ENCODE peak calls at places on chromosomes 11 and 22, in nine cellular contexts. One of them, this sample, is unnamed.

GRCh38 chr11:7088921-7089320 is at the start of gene RBMXL2:
- DNase-seq in chondrocyte: peak
- DNase-seq in AG20443: no peak
- DNase-seq in effector memory CD8-positive, alpha-beta T cell: no peak
- DNase-seq in cardiac fibroblast: no peak
- DNase-seq in amniotic stem cell: no peak
- DNase-seq in mesenchymal stem cell: no peak
- DNase-seq in activated naive CD4-positive, alpha-beta T cell treated with anti-CD3 and anti-CD28 coated beads, Interleukin-2, amount 50 U/mL, for 16 hours: no peak
- DNase-seq in lower leg skin: no peak
- DNase-seq in this sample: no peak

GRCh38 chr22:44229809-44230208 is 49.1 kb downstream of the PARVG start:
- DNase-seq in chondrocyte: no peak
- DNase-seq in AG20443: no peak
- DNase-seq in effector memory CD8-positive, alpha-beta T cell: no peak
- DNase-seq in cardiac fibroblast: no peak
- DNase-seq in amniotic stem cell: no peak
- DNase-seq in mesenchymal stem cell: no peak
- DNase-seq in activated naive CD4-positive, alpha-beta T cell treated with anti-CD3 and anti-CD28 coated beads, Interleukin-2, amount 50 U/mL, for 16 hours: no peak
- DNase-seq in lower leg skin: no peak
- DNase-seq in this sample: no peak

GRCh38 chr11:75576445-75577049 is 14.5 kb downstream of the SERPINH1 start:
- DNase-seq in chondrocyte: no peak
- DNase-seq in AG20443: peak
- DNase-seq in effector memory CD8-positive, alpha-beta T cell: no peak
- DNase-seq in cardiac fibroblast: peak
- DNase-seq in amniotic stem cell: no peak
- DNase-seq in mesenchymal stem cell: peak
- DNase-seq in activated naive CD4-positive, alpha-beta T cell treated with anti-CD3 and anti-CD28 coated beads, Interleukin-2, amount 50 U/mL, for 16 hours: no peak
- DNase-seq in lower leg skin: peak
- DNase-seq in this sample: no peak

GRCh38 chr11:65778901-65779668 is 1.7 kb downstream of the AP5B1 start:
- DNase-seq in chondrocyte: no peak
- DNase-seq in AG20443: no peak
- DNase-seq in effector memory CD8-positive, alpha-beta T cell: no peak
- DNase-seq in cardiac fibroblast: no peak
- DNase-seq in amniotic stem cell: no peak
- DNase-seq in mesenchymal stem cell: no peak
- DNase-seq in activated naive CD4-positive, alpha-beta T cell treated with anti-CD3 and anti-CD28 coated beads, Interleukin-2, amount 50 U/mL, for 16 hours: no peak
- DNase-seq in lower leg skin: no peak
- DNase-seq in this sample: no peak

GRCh38 chr11:46930089-46930488 is 6.5 kb upstream of the CSTPP1 start:
- DNase-seq in chondrocyte: no peak
- DNase-seq in AG20443: no peak
- DNase-seq in effector memory CD8-positive, alpha-beta T cell: no peak
- DNase-seq in cardiac fibroblast: peak
- DNase-seq in amniotic stem cell: no peak
- DNase-seq in mesenchymal stem cell: peak
- DNase-seq in activated naive CD4-positive, alpha-beta T cell treated with anti-CD3 and anti-CD28 coated beads, Interleukin-2, amount 50 U/mL, for 16 hours: no peak
- DNase-seq in lower leg skin: no peak
- DNase-seq in this sample: no peak

GRCh38 chr11:30960387-30960992 is 374.3 kb upstream of the MPPED2 start:
- DNase-seq in chondrocyte: no peak
- DNase-seq in AG20443: peak
- DNase-seq in effector memory CD8-positive, alpha-beta T cell: no peak
- DNase-seq in cardiac fibroblast: peak
- DNase-seq in amniotic stem cell: no peak
- DNase-seq in mesenchymal stem cell: peak
- DNase-seq in activated naive CD4-positive, alpha-beta T cell treated with anti-CD3 and anti-CD28 coated beads, Interleukin-2, amount 50 U/mL, for 16 hours: no peak
- DNase-seq in lower leg skin: no peak
- DNase-seq in this sample: peak

GRCh38 chr22:37940698-37941376 is 12.6 kb downstream of the C22orf23 start:
- DNase-seq in chondrocyte: no peak
- DNase-seq in AG20443: no peak
- DNase-seq in effector memory CD8-positive, alpha-beta T cell: no peak
- DNase-seq in cardiac fibroblast: peak
- DNase-seq in amniotic stem cell: no peak
- DNase-seq in mesenchymal stem cell: no peak
- DNase-seq in activated naive CD4-positive, alpha-beta T cell treated with anti-CD3 and anti-CD28 coated beads, Interleukin-2, amount 50 U/mL, for 16 hours: no peak
- DNase-seq in lower leg skin: no peak
- DNase-seq in this sample: no peak

GRCh38 chr11:60765355-60765754 is 8.7 kb downstream of the MS4A15 start:
- DNase-seq in chondrocyte: no peak
- DNase-seq in AG20443: no peak
- DNase-seq in effector memory CD8-positive, alpha-beta T cell: no peak
- DNase-seq in cardiac fibroblast: no peak
- DNase-seq in amniotic stem cell: no peak
- DNase-seq in mesenchymal stem cell: no peak
- DNase-seq in activated naive CD4-positive, alpha-beta T cell treated with anti-CD3 and anti-CD28 coated beads, Interleukin-2, amount 50 U/mL, for 16 hours: no peak
- DNase-seq in lower leg skin: no peak
- DNase-seq in this sample: no peak

GRCh38 chr11:28090052-28090749 is 17.8 kb downstream of the KIF18A start:
- DNase-seq in chondrocyte: no peak
- DNase-seq in AG20443: no peak
- DNase-seq in effector memory CD8-positive, alpha-beta T cell: no peak
- DNase-seq in cardiac fibroblast: peak
- DNase-seq in amniotic stem cell: no peak
- DNase-seq in mesenchymal stem cell: peak
- DNase-seq in activated naive CD4-positive, alpha-beta T cell treated with anti-CD3 and anti-CD28 coated beads, Interleukin-2, amount 50 U/mL, for 16 hours: no peak
- DNase-seq in lower leg skin: no peak
- DNase-seq in this sample: peak

GRCh38 chr11:65844231-65844872 is 10.6 kb downstream of the SNX32 start:
- DNase-seq in chondrocyte: no peak
- DNase-seq in AG20443: no peak
- DNase-seq in effector memory CD8-positive, alpha-beta T cell: no peak
- DNase-seq in cardiac fibroblast: no peak
- DNase-seq in amniotic stem cell: no peak
- DNase-seq in mesenchymal stem cell: no peak
- DNase-seq in activated naive CD4-positive, alpha-beta T cell treated with anti-CD3 and anti-CD28 coated beads, Interleukin-2, amount 50 U/mL, for 16 hours: no peak
- DNase-seq in lower leg skin: no peak
- DNase-seq in this sample: no peak

GRCh38 chr11:30855383-30856006 is 269.3 kb upstream of the MPPED2 start:
- DNase-seq in chondrocyte: no peak
- DNase-seq in AG20443: peak
- DNase-seq in effector memory CD8-positive, alpha-beta T cell: no peak
- DNase-seq in cardiac fibroblast: peak
- DNase-seq in amniotic stem cell: no peak
- DNase-seq in mesenchymal stem cell: peak
- DNase-seq in activated naive CD4-positive, alpha-beta T cell treated with anti-CD3 and anti-CD28 coated beads, Interleukin-2, amount 50 U/mL, for 16 hours: no peak
- DNase-seq in lower leg skin: no peak
- DNase-seq in this sample: no peak

GRCh38 chr22:26549902-26550497 is 37.7 kb upstream of the TFIP11 start:
- DNase-seq in chondrocyte: no peak
- DNase-seq in AG20443: no peak
- DNase-seq in effector memory CD8-positive, alpha-beta T cell: no peak
- DNase-seq in cardiac fibroblast: no peak
- DNase-seq in amniotic stem cell: no peak
- DNase-seq in mesenchymal stem cell: no peak
- DNase-seq in activated naive CD4-positive, alpha-beta T cell treated with anti-CD3 and anti-CD28 coated beads, Interleukin-2, amount 50 U/mL, for 16 hours: no peak
- DNase-seq in lower leg skin: no peak
- DNase-seq in this sample: no peak

GRCh38 chr11:98453378-98453777 is 567.4 kb upstream of the CNTN5 start:
- DNase-seq in chondrocyte: no peak
- DNase-seq in AG20443: no peak
- DNase-seq in effector memory CD8-positive, alpha-beta T cell: no peak
- DNase-seq in cardiac fibroblast: no peak
- DNase-seq in amniotic stem cell: no peak
- DNase-seq in mesenchymal stem cell: no peak
- DNase-seq in activated naive CD4-positive, alpha-beta T cell treated with anti-CD3 and anti-CD28 coated beads, Interleukin-2, amount 50 U/mL, for 16 hours: no peak
- DNase-seq in lower leg skin: no peak
- DNase-seq in this sample: no peak

GRCh38 chr11:14114269-14114668 is 151.7 kb downstream of the SPON1 start:
- DNase-seq in chondrocyte: no peak
- DNase-seq in AG20443: no peak
- DNase-seq in effector memory CD8-positive, alpha-beta T cell: no peak
- DNase-seq in cardiac fibroblast: no peak
- DNase-seq in amniotic stem cell: no peak
- DNase-seq in mesenchymal stem cell: no peak
- DNase-seq in activated naive CD4-positive, alpha-beta T cell treated with anti-CD3 and anti-CD28 coated beads, Interleukin-2, amount 50 U/mL, for 16 hours: no peak
- DNase-seq in lower leg skin: no peak
- DNase-seq in this sample: no peak

GRCh38 chr11:110519816-110520215 is 90.1 kb downstream of the FDX1 start:
- DNase-seq in chondrocyte: no peak
- DNase-seq in AG20443: no peak
- DNase-seq in effector memory CD8-positive, alpha-beta T cell: no peak
- DNase-seq in cardiac fibroblast: no peak
- DNase-seq in amniotic stem cell: no peak
- DNase-seq in mesenchymal stem cell: no peak
- DNase-seq in activated naive CD4-positive, alpha-beta T cell treated with anti-CD3 and anti-CD28 coated beads, Interleukin-2, amount 50 U/mL, for 16 hours: no peak
- DNase-seq in lower leg skin: no peak
- DNase-seq in this sample: no peak

GRCh38 chr11:96167233-96167632 is 175.8 kb downstream of the MAML2 start:
- DNase-seq in chondrocyte: no peak
- DNase-seq in AG20443: no peak
- DNase-seq in effector memory CD8-positive, alpha-beta T cell: no peak
- DNase-seq in cardiac fibroblast: no peak
- DNase-seq in amniotic stem cell: no peak
- DNase-seq in mesenchymal stem cell: no peak
- DNase-seq in activated naive CD4-positive, alpha-beta T cell treated with anti-CD3 and anti-CD28 coated beads, Interleukin-2, amount 50 U/mL, for 16 hours: no peak
- DNase-seq in lower leg skin: no peak
- DNase-seq in this sample: no peak

GRCh38 chr11:60633645-60634044 is 65.8 kb upstream of the MS4A8 start:
- DNase-seq in chondrocyte: no peak
- DNase-seq in AG20443: no peak
- DNase-seq in effector memory CD8-positive, alpha-beta T cell: no peak
- DNase-seq in cardiac fibroblast: no peak
- DNase-seq in amniotic stem cell: no peak
- DNase-seq in mesenchymal stem cell: no peak
- DNase-seq in activated naive CD4-positive, alpha-beta T cell treated with anti-CD3 and anti-CD28 coated beads, Interleukin-2, amount 50 U/mL, for 16 hours: no peak
- DNase-seq in lower leg skin: no peak
- DNase-seq in this sample: no peak